ENCODE peak calls at places on chromosomes 5 and 9, in five cellular contexts. C is BJ; I is CD8-positive, alpha-beta T cell; H is body of pancreas; P is cardiac muscle cell. G is an unnamed sample.
A peak's percentile ranks its signal among the peaks of the same experiment; 100 is the strongest.

GRCh38 chr9:35415769-35416427 is 74.0 kb upstream of the RUSC2 start:
- DNase-seq in C (no peak), I (no peak), H (no peak), P (no peak), G (no peak)

GRCh38 chr5:86463339-86463738 is 154.4 kb upstream of the COX7C start:
- DNase-seq in C (no peak), I (no peak), H (no peak), P (no peak), G (peak; percentile 22)

GRCh38 chr5:62585751-62586150 is 7.1 kb downstream of the LRRC70 start:
- DNase-seq in C (no peak), I (no peak), H (no peak), P (peak; percentile 31), G (peak; percentile 33)

GRCh38 chr5:112738180-112738560 is 485 bp downstream of the APC start:
- DNase-seq in C (no peak), I (no peak), H (no peak), P (peak; percentile 6), G (peak; percentile 15)

GRCh38 chr9:81719972-81720371 is 30.6 kb upstream of the TLE1 start:
- DNase-seq in C (no peak), I (no peak), H (no peak), P (no peak), G (no peak)

GRCh38 chr9:3650994-3651622 is 125.3 kb upstream of the RFX3 start:
- DNase-seq in C (no peak), I (no peak), H (no peak), P (no peak), G (no peak)

GRCh38 chr5:102866315-102866693 is 111.2 kb downstream of the PAM start:
- DNase-seq in C (no peak), I (no peak), H (no peak), P (no peak), G (no peak)

GRCh38 chr9:121604242-121604641 is 47.2 kb upstream of the DAB2IP start:
- DNase-seq in C (no peak), I (no peak), H (no peak), P (no peak), G (no peak)

GRCh38 chr9:118083161-118083560 is 379.0 kb downstream of the TLR4 start:
- DNase-seq in C (no peak), I (no peak), H (no peak), P (no peak), G (no peak)

GRCh38 chr9:131228988-131229387 is 47.3 kb downstream of the FAM78A start:
- DNase-seq in C (no peak), I (no peak), H (no peak), P (peak; percentile 95), G (no peak)

GRCh38 chr5:82349651-82350050 is 71.5 kb upstream of the RPS23 start:
- DNase-seq in C (no peak), I (peak; percentile 39), H (no peak), P (no peak), G (peak; percentile 67)
- TF ChIP-seq CTCF in C (peak; percentile 41), I (no peak), H (peak; percentile 26), P (peak; percentile 42), G (peak; percentile 67)

GRCh38 chr5:16508730-16509531 is 43.3 kb upstream of the ZNF622 start:
- DNase-seq in C (no peak), I (no peak), H (peak; percentile 87), P (no peak), G (no peak)
- H3K4me3 ChIP-seq in C (no peak overlapping the region), I (no peak overlapping the region), H (peak overlapping the region; percentile 13), P (peak overlapping the region; percentile 38), G (no peak overlapping the region)

DNA sequence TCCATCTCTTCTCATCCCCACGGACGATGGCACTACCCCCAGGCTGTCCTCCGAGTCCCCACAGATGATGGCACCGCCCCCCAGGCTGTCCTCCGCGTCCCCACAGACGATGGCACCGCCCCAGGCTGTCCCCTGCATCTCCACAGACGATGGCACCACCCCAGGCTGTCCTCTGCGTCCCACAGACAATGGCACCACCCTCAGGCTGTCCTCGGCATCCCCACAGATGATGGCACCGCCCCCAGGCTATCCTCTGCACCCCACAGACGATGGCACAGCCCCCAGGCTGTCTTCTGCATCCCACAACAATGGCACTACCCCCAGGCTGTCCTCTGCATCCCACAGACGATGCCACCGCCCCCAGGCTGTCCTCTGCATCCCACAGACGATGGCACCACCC is 57.4 kb upstream of the PTCH1 start:
- DNase-seq in C (no peak), I (no peak), H (no peak), P (no peak), G (no peak)
- TF ChIP-seq CTCF in C (no peak), I (no peak), H (no peak), P (no peak), G (peak; percentile 15)

DNA sequence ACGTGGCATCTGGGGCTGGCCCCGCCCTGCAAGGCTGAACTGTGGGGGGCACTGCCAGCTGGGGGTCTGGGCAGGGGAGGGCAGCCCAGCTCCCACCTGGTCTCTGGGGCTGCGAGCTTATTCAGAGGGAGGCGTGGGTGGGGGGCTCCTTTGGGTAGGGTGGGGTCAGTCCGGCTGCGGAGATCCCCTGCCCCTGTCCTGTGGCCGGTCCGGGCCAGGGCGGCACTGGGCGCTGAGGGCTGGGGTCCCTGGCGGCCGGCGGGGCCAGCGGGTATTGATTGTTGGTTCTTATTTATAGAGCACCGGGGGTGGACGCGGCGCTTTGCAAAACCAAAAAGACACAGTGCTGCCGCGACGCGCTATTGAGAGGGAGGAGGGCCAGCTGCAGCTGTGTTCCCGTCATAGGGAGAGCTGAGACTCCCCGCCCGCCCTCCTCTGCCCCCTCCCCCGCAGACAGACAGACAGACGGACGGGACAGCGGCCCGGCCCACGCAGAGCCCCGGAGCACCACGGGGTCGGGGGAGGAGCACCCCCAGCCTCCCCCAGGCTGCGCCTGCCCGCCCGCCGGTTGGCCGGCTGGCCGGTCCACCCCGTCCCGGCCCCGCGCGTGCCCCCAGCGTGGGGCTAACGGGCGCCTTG is 2.6 kb downstream of the LRRC26 start:
- DNase-seq in C (no peak), I (no peak), H (no peak), P (no peak), G (peak; percentile 42)
- H3K4me3 ChIP-seq in C (no peak overlapping the region), I (no peak overlapping the region), H (no peak overlapping the region), P (no peak overlapping the region), G (no peak overlapping the region)

GRCh38 chr5:75380099-75380498 is 43.1 kb downstream of the HMGCR start:
- DNase-seq in C (no peak), I (no peak), H (no peak), P (no peak), G (no peak)
- TF ChIP-seq CTCF in C (no peak), I (no peak), H (no peak), P (no peak), G (no peak)

DNA sequence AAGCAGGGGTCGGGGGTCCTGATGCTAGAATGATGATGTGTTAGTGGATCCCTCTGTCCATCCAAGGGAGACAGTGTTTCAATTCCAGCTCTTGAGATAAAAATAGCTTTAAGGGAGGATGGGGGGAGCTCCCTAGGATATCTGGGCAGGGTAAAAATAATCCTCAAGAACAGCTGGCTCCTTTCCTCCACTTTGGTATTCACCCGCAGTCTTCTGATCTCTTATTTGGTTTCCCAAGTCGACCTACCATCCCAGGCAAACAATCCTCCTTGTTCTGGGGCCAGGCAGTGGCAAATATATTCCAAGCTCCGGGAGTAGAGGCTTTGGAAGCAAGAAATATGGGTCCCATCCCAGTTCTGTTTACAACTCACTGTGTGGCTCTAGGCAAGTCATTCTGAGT is 14.5 kb upstream of the COL27A1 start:
- DNase-seq in C (no peak), I (no peak), H (no peak), P (no peak), G (no peak)
- H3K4me3 ChIP-seq in C (no peak overlapping the region), I (no peak overlapping the region), H (no peak overlapping the region), P (no peak overlapping the region), G (no peak overlapping the region)

G was measured in K562.